ENCODE peak calls at places on chromosomes 12 and 14, in ten cellular contexts. T is lower leg skin, H is NB4, S is H54, P is K562, E is heart left ventricle, I is transverse colon, Z is HepG2, C is prostate gland, M is gastrocnemius medialis. V is an unnamed sample.

GRCh38 chr12:1044697-1045096 is 53.7 kb downstream of the ERC1 start:
- DNase-seq in C (no peak), E (no peak), I (no peak), M (no peak), T (no peak), H (no peak), S (no peak), P (no peak), Z (no peak), V (no peak)

GRCh38 chr12:121830134-121830533 is 26.3 kb downstream of the SETD1B start:
- DNase-seq in P (no peak), I (no peak), M (no peak), T (no peak), S (no peak), H (no peak), Z (no peak), E (no peak), C (no peak), V (no peak)

GRCh38 chr12:109153711-109154434 is 37.5 kb downstream of the ACACB start:
- DNase-seq in H (no peak), T (peak), I (no peak), C (no peak), P (peak), Z (peak), S (no peak), M (no peak), E (no peak), V (peak)

GRCh38 chr12:97940629-97941028 is 478.0 kb downstream of the RMST start:
- DNase-seq in C (no peak), P (no peak), I (no peak), S (peak), T (no peak), H (no peak), M (no peak), E (no peak), Z (no peak), V (no peak)

GRCh38 chr12:6957151-6957701 is 6.1 kb downstream of the PTPN6 start:
- DNase-seq in S (no peak), I (no peak), T (no peak), E (no peak), Z (no peak), P (no peak), H (no peak), C (no peak), M (no peak), V (no peak)

GRCh38 chr14:83171761-83172160 is 1638.1 kb upstream of the SEL1L start:
- DNase-seq in E (no peak), H (no peak), T (no peak), S (no peak), M (no peak), Z (no peak), I (no peak), C (no peak), P (no peak), V (no peak)

GRCh38 chr14:91953170-91953985 is 5.9 kb upstream of the FBLN5 start:
- DNase-seq in E (no peak), P (no peak), Z (peak), H (no peak), I (no peak), T (no peak), C (no peak), M (no peak), S (no peak), V (no peak)

GRCh38 chr12:45231515-45232145 is 15.7 kb downstream of the ANO6 start:
- DNase-seq in M (no peak), P (no peak), S (no peak), T (no peak), H (no peak), I (no peak), C (no peak), Z (peak), E (no peak), V (no peak)

GRCh38 chr12:82507656-82508055 is 149.3 kb downstream of the METTL25 start:
- DNase-seq in S (no peak), C (no peak), E (no peak), M (no peak), Z (no peak), H (no peak), P (no peak), I (no peak), T (no peak), V (no peak)

GRCh38 chr14:96202441-96203094 is 2.1 kb upstream of the BDKRB2 start:
- DNase-seq in C (no peak), T (no peak), M (no peak), I (no peak), E (no peak), Z (no peak), H (no peak), P (no peak), S (no peak), V (no peak)

GRCh38 chr12:3496964-3497363 is 6.0 kb downstream of the PRMT8 start:
- DNase-seq in Z (peak), M (no peak), S (no peak), T (no peak), P (no peak), I (no peak), E (no peak), C (no peak), H (no peak), V (no peak)

GRCh38 chr14:96811265-96811664 is 14.1 kb downstream of the VRK1 start:
- DNase-seq in M (no peak), P (no peak), T (no peak), I (no peak), H (no peak), E (no peak), S (no peak), Z (no peak), C (no peak), V (no peak)

GRCh38 chr12:18430425-18431048 is 169.2 kb downstream of the PIK3C2G start:
- DNase-seq in E (peak), C (peak), P (peak), Z (peak), T (no peak), I (peak), H (peak), M (no peak), S (peak), V (peak)

GRCh38 chr12:54300267-54300731 is 516 bp downstream of the NFE2 start:
- DNase-seq in M (no peak), I (no peak), T (peak), P (no peak), E (no peak), H (no peak), Z (no peak), C (no peak), S (no peak), V (no peak)

GRCh38 chr14:38208825-38209562 is 1.3 kb downstream of the SSTR1 start:
- DNase-seq in M (no peak), Z (peak), I (peak), P (no peak), C (no peak), H (no peak), E (peak), S (no peak), T (no peak), V (no peak)

GRCh38 chr12:40215977-40216376 is 8.8 kb upstream of the LRRK2 start:
- DNase-seq in C (no peak), H (peak), E (no peak), S (no peak), P (no peak), M (no peak), T (no peak), I (no peak), Z (no peak), V (no peak)

GRCh38 chr12:53461059-53461458 is 9.2 kb downstream of the PCBP2 start:
- DNase-seq in T (no peak), M (peak), Z (no peak), E (peak), C (no peak), P (no peak), S (no peak), H (no peak), I (no peak), V (no peak)

GRCh38 chr14:65574611-65575010 is 162.1 kb downstream of the FUT8 start:
- DNase-seq in M (no peak), C (no peak), I (no peak), E (no peak), Z (peak), H (no peak), P (no peak), T (no peak), S (no peak), V (no peak)

GRCh38 chr14:102893452-102893851 is 29.0 kb upstream of the AMN start:
- DNase-seq in T (peak), S (no peak), H (peak), Z (no peak), M (peak), C (no peak), I (peak), P (no peak), E (peak), V (no peak)

GRCh38 chr12:47820631-47821345 is 1.1 kb upstream of the HDAC7 start:
- DNase-seq in M (peak), E (peak), T (peak), S (peak), Z (peak), P (peak), H (no peak), C (peak), I (peak), V (no peak)

GRCh38 chr12:123237646-123238329 is 4.6 kb downstream of the MTRFR start:
- DNase-seq in E (peak), P (peak), T (peak), M (peak), C (peak), I (peak), H (peak), S (no peak), Z (peak), V (peak)

GRCh38 chr14:50023671-50024490 is 92.5 kb downstream of the VCPKMT start:
- DNase-seq in E (no peak), H (no peak), S (no peak), C (no peak), T (no peak), M (peak), I (no peak), Z (no peak), P (no peak), V (no peak)

GRCh38 chr12:54352891-54353874 is 11.1 kb downstream of the GPR84 start:
- DNase-seq in S (no peak), Z (no peak), I (no peak), P (peak), E (no peak), M (no peak), H (no peak), C (no peak), T (no peak), V (no peak)

GRCh38 chr12:131896811-131897270 is 2.4 kb downstream of the ULK1 start:
- DNase-seq in P (no peak), E (no peak), M (no peak), S (peak), C (no peak), Z (no peak), H (no peak), T (no peak), I (no peak), V (no peak)

GRCh38 chr12:124030510-124030909 is 57.5 kb downstream of the ZNF664 start:
- DNase-seq in M (no peak), P (peak), T (no peak), I (no peak), E (no peak), Z (no peak), S (peak), C (no peak), H (no peak), V (peak)

GRCh38 chr12:116400671-116401357 is 123.3 kb upstream of the MED13L start:
- DNase-seq in C (no peak), P (no peak), T (no peak), I (no peak), M (no peak), H (peak), S (no peak), E (no peak), Z (no peak), V (no peak)

GRCh38 chr12:114636723-114637480 is 47.1 kb downstream of the TBX3 start:
- DNase-seq in M (no peak), P (no peak), Z (no peak), S (peak), C (peak), E (no peak), H (peak), T (no peak), I (peak), V (no peak)

GRCh38 chr12:64181504-64182291 is 40.4 kb downstream of the KICS2 start:
- DNase-seq in S (peak), I (peak), H (peak), E (peak), Z (peak), C (peak), M (peak), P (no peak), T (no peak), V (no peak)

GRCh38 chr12:56234746-56235436 is 5.0 kb downstream of the SLC39A5 start:
- DNase-seq in I (no peak), E (no peak), Z (no peak), S (no peak), H (no peak), M (no peak), T (no peak), C (no peak), P (no peak), V (peak)

GRCh38 chr14:53265025-53265424 is 111.9 kb upstream of the DDHD1 start:
- DNase-seq in S (no peak), P (no peak), I (no peak), M (no peak), E (no peak), Z (no peak), T (no peak), C (no peak), H (no peak), V (no peak)

GRCh38 chr14:93246534-93246933 is 39.5 kb downstream of the UBR7 start:
- DNase-seq in M (no peak), C (no peak), I (no peak), P (no peak), Z (no peak), E (no peak), S (no peak), T (no peak), H (no peak), V (no peak)

GRCh38 chr12:106301611-106302321 is 767 bp upstream of the TCP11L2 start:
- DNase-seq in M (peak), P (peak), Z (no peak), C (peak), I (peak), T (peak), S (peak), H (peak), E (peak), V (peak)
- TF ChIP-seq POLR2A in M (no peak), P (no peak), Z (peak), C (no peak), I (peak), T (no peak), S (no peak), H (no peak), E (no peak), V (peak)

GRCh38 chr12:111438501-111438900 is 32.8 kb downstream of the SH2B3 start:
- DNase-seq in S (no peak), I (peak), E (peak), T (no peak), C (no peak), Z (no peak), P (no peak), H (peak), M (no peak), V (peak)
- TF ChIP-seq POLR2A in S (no peak), I (no peak), E (no peak), T (no peak), C (no peak), Z (no peak), P (peak), H (no peak), M (no peak), V (no peak)

GRCh38 chr14:72926292-72927028 is at the start of gene DCAF4:
- DNase-seq in M (peak), S (peak), I (peak), C (peak), H (peak), P (peak), Z (peak), E (peak), T (peak), V (peak)
- TF ChIP-seq POLR2A in M (peak), S (peak), I (peak), C (no peak), H (no peak), P (peak), Z (peak), E (no peak), T (no peak), V (peak)

GRCh38 chr12:113334786-113335539 is at the start of gene SLC8B1:
- DNase-seq in P (peak), C (peak), S (peak), M (peak), E (peak), H (peak), I (peak), T (peak), Z (peak), V (peak)
- TF ChIP-seq POLR2A in P (peak), C (peak), S (peak), M (peak), E (peak), H (peak), I (peak), T (no peak), Z (peak), V (peak)

DNA sequence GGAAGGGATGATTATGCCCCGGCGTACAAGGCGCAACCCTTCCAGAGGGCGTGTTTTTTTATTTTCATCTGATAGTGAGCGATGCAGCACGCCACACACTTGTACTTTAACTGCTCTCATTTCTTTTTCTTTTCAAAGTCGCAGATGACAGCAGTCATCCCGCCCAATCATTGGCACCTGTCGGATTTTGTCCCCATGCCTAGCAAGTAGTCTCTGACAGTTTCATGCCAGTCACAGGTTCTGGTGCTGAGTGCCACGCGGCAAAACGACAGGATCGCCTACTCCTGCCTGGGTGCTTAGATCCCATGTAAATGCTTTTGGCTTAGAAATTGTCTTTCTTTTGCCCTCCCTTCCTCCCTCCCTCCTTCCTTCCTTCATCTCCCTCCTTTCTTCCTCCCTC is 117.7 kb downstream of the GLT1D1 start:
- DNase-seq in E (no peak), I (no peak), C (no peak), S (no peak), M (no peak), Z (no peak), P (no peak), H (no peak), T (no peak), V (no peak)
- TF ChIP-seq POLR2A in E (no peak), I (no peak), C (no peak), S (no peak), M (no peak), Z (no peak), P (no peak), H (no peak), T (no peak), V (no peak)

DNA sequence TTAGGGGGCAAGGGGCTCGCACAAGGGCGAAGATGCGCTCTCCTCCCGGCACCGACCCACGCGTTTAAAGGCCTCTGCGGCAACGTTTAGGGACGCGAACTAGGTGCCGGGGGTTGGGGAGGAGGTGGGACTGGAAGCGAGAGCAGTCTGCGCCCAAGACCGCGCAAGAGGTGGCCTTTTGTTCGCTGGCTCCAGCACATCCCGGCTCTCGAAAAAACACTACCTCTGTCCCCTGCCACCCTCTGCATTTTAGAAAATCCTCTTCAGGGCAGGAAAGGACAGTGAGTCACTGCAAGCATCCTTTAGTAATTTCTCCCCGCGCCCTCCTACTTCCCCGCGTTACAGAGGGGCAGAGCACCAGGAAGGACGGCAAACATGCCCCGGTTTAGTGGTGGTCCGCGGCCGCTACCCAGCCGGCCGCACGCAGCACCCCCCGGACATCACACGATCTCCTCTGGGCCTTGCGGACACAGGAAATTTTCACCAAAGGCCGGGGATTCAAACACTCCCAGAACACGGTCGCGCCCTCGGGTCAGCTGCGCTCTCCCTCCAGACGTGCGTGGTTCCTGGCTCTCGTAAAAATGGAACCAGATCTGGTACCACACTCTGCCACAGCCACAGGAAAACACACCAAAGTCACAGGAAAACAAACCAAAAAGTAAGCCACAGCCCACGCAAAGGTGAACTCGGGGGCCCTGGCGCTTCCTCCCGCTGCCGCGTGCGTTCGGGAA is 1.1 kb downstream of the SLC38A1 start:
- DNase-seq in P (peak), E (no peak), T (peak), M (no peak), Z (no peak), C (peak), I (no peak), H (peak), S (no peak), V (peak)
- TF ChIP-seq POLR2A in P (no peak), E (no peak), T (no peak), M (no peak), Z (no peak), C (no peak), I (no peak), H (no peak), S (no peak), V (no peak)

GRCh38 chr12:118715647-118716046 is 265.7 kb upstream of the SRRM4 start:
- DNase-seq in T (no peak), I (no peak), P (no peak), Z (no peak), H (no peak), M (no peak), C (no peak), S (no peak), E (no peak), V (peak)
- TF ChIP-seq POLR2A in T (no peak), I (no peak), P (no peak), Z (no peak), H (no peak), M (no peak), C (no peak), S (no peak), E (no peak), V (no peak)

DNA sequence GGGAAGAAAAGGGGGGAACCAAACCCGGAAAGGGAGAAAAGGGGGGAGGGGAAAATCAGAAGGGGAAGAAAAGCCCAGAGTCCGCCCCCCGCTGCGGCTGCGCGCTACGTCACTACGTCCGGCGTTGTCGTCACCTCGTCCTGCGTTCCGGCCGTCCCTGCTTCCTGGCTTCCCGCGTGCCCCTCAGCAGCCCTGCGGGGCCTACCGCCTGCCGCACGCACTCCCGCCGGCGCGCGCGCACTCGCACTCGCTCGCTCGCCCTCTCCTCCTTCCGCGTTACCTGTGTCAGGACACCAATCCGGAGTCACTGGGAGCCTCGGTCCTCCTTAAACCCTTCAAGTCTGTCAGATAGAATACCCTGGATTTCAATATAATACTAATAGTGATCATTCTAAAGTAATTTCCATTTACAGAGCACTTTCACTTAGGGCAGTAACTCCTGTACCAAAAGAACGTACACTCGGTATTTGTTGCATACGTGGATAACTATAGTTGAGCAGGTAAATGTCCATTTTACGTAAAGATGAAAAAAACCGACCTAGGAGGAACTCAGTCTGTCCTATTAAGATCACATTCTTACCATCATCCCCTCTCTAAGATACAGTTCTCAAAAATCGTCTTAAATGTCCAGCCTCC is at the start of gene R3HDM2:
- DNase-seq in I (peak), E (peak), Z (peak), M (peak), S (peak), C (peak), T (peak), H (peak), P (no peak), V (peak)
- TF ChIP-seq POLR2A in I (peak), E (peak), Z (peak), M (peak), S (peak), C (peak), T (no peak), H (peak), P (peak), V (peak)

GRCh38 chr14:77457522-77458248 is at the start of the genes AHSA1 and VIPAS39:
- DNase-seq in H (peak), I (peak), Z (peak), E (peak), M (peak), T (peak), P (peak), C (peak), S (peak), V (peak)

GRCh38 chr14:77458249-77458950 is 507 bp downstream of the AHSA1 start:
- DNase-seq in C (peak), Z (peak), I (peak), M (no peak), T (no peak), S (peak), H (peak), E (no peak), P (peak), V (peak)

GRCh38 chr14:77459072-77459723 is 1.3 kb downstream of the AHSA1 start:
- DNase-seq in P (peak), C (peak), E (peak), M (no peak), T (no peak), Z (peak), I (peak), S (no peak), H (peak), V (peak)

GRCh38 chr14:77455966-77456640 is 1.3 kb downstream of the VIPAS39 start:
- DNase-seq in C (no peak), T (no peak), H (no peak), P (no peak), M (no peak), S (no peak), E (no peak), I (no peak), Z (no peak), V (no peak)

GRCh38 chr14:77457115-77457521 is 283 bp downstream of the VIPAS39 start:
- DNase-seq in H (no peak), Z (no peak), I (no peak), M (no peak), P (no peak), E (no peak), T (no peak), S (peak), C (no peak), V (no peak)
- TF ChIP-seq POLR2A in H (no peak), Z (peak), I (peak), M (peak), P (no peak), E (peak), T (no peak), S (no peak), C (no peak), V (no peak)